ENCODE peak calls at places on chromosomes 5 and 9, in eight cellular contexts. L is chondrocyte, K is fibroblast of mammary gland, D is heart right ventricle, X is lung, I is B cell, N is mammary epithelial cell, M is omental fat pad. V is an unnamed sample.

GRCh38 chr9:88992556-88992955 is 1.3 kb downstream of the S1PR3 start:
- DNase-seq in I (no peak), L (no peak), D (no peak), N (no peak), M (no peak), X (no peak), K (peak), V (no peak)

GRCh38 chr9:100989731-100990130 is 38.8 kb upstream of the PLPPR1 start:
- DNase-seq in K (no peak), N (no peak), L (no peak), M (no peak), X (no peak), D (no peak), I (no peak), V (no peak)

GRCh38 chr5:16411741-16412455 is 53.7 kb downstream of the ZNF622 start:
- DNase-seq in L (no peak), N (peak), K (peak), M (no peak), X (no peak), I (no peak), D (no peak), V (peak)

GRCh38 chr5:138981131-138981530 is 106.0 kb upstream of the LRRTM2 start:
- DNase-seq in X (no peak), M (no peak), I (no peak), K (peak), N (no peak), D (no peak), L (no peak), V (peak)

GRCh38 chr9:136808075-136808780 is 480 bp downstream of the RABL6 start:
- DNase-seq in D (no peak), X (no peak), L (no peak), M (no peak), N (no peak), K (no peak), I (peak), V (no peak)

GRCh38 chr5:34743878-34744277 is 87.8 kb downstream of the RAI14 start:
- DNase-seq in K (peak), M (no peak), X (no peak), D (no peak), N (peak), L (no peak), I (no peak), V (peak)

GRCh38 chr5:68245325-68245724 is 29.8 kb downstream of the PIK3R1 start:
- DNase-seq in K (peak), D (no peak), M (no peak), N (no peak), X (no peak), L (no peak), I (no peak), V (peak)

GRCh38 chr9:106921341-106921899 is 58.5 kb downstream of the ZNF462 start:
- DNase-seq in D (peak), L (no peak), K (peak), N (no peak), X (no peak), I (no peak), M (no peak), V (peak)

GRCh38 chr5:112119527-112119926 is 299.6 kb downstream of the EPB41L4A start:
- DNase-seq in K (no peak), I (no peak), L (no peak), M (no peak), N (no peak), X (no peak), D (no peak), V (no peak)

GRCh38 chr5:93736284-93736683 is 5.1 kb downstream of the POU5F2 start:
- DNase-seq in K (peak), I (no peak), X (no peak), M (no peak), L (no peak), D (no peak), N (no peak), V (peak)

GRCh38 chr5:149002053-149002452 is 60.8 kb downstream of the SH3TC2 start:
- DNase-seq in N (peak), K (peak), M (no peak), L (no peak), X (peak), D (peak), I (no peak), V (peak)

GRCh38 chr9:113675475-113675941 is 200.6 kb upstream of the ZNF618 start:
- DNase-seq in M (peak), I (no peak), D (peak), L (no peak), K (peak), X (peak), N (peak), V (peak)

GRCh38 chr5:15254607-15255006 is 245.4 kb upstream of the FBXL7 start:
- DNase-seq in I (no peak), K (peak), M (no peak), L (no peak), X (no peak), N (no peak), D (no peak), V (peak)

GRCh38 chr5:78008356-78008967 is 232.3 kb upstream of the TBCA start:
- DNase-seq in N (peak), L (no peak), I (no peak), D (no peak), X (no peak), M (no peak), K (peak), V (peak)

GRCh38 chr9:130156672-130157071 is 15.5 kb upstream of the NCS1 start:
- DNase-seq in D (no peak), K (no peak), N (no peak), X (no peak), L (no peak), M (no peak), I (no peak), V (no peak)
- TF ChIP-seq CTCF in D (no peak), K (no peak), N (peak), X (no peak), L (peak), M (no peak), I (no peak), V (peak)

GRCh38 chr9:133454943-133455673 is 4.7 kb upstream of the CACFD1 start:
- DNase-seq in L (no peak), N (no peak), M (no peak), D (no peak), X (no peak), I (no peak), K (no peak), V (no peak)

GRCh38 chr9:133457748-133458147 is 2.0 kb upstream of the CACFD1 start:
- DNase-seq in K (no peak), D (no peak), X (no peak), I (no peak), M (no peak), N (no peak), L (no peak), V (no peak)

GRCh38 chr9:133457233-133457632 is 2.5 kb upstream of the CACFD1 start:
- DNase-seq in K (no peak), X (no peak), M (no peak), L (no peak), D (no peak), I (no peak), N (no peak), V (no peak)

GRCh38 chr9:133455936-133456335 is 3.8 kb upstream of the CACFD1 start:
- DNase-seq in K (no peak), D (no peak), L (no peak), X (no peak), N (no peak), I (no peak), M (no peak), V (no peak)

GRCh38 chr9:133456409-133456808 is 3.4 kb upstream of the CACFD1 start:
- DNase-seq in M (no peak), N (no peak), D (no peak), L (no peak), I (no peak), K (no peak), X (no peak), V (no peak)
- TF ChIP-seq CTCF in M (no peak), N (no peak), D (no peak), L (peak), I (no peak), K (no peak), X (no peak), V (no peak)

DNA sequence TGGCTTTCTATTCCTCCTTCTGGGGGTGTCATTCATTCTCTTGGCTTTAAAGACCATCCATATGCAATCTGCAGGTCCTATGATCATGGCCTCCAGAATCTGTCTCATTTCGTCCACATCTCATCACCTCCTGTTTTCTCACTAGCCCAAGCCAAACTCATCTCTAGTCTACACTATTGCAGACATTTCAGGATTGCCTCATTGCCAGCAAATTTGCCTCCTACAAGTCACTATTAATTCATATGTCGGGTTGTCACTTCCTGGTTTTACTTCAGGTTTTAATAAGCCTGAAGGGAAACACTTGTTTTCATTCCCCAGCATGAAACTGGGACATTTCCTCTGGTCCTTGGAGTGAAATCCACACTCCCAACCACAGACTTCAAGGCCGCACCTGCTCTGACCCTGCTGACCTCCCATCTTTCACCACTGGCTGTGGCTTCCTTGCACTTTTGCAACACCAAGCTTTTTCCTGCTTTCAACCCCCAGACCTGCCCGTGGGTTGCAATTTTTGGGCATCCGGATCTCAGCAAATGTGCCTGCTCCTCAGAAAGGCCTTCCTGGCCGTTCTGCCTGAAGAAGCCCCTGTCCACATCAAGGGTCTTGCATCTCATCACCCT is 35.3 kb downstream of the KCNIP1 start:
- DNase-seq in N (no peak), D (no peak), I (no peak), L (no peak), K (no peak), M (no peak), X (no peak), V (no peak)
- TF ChIP-seq CTCF in N (no peak), D (no peak), I (no peak), L (no peak), K (no peak), M (no peak), X (no peak), V (no peak)

GRCh38 chr5:144284036-144284435 is 113.4 kb downstream of the KCTD16 start:
- DNase-seq in K (no peak), I (no peak), M (no peak), X (no peak), L (no peak), D (no peak), N (no peak), V (no peak)
- TF ChIP-seq CTCF in K (no peak), I (no peak), M (no peak), X (no peak), L (no peak), D (no peak), N (no peak), V (no peak)

GRCh38 chr5:114360816-114361723 is 800 bp upstream of the KCNN2 start:
- DNase-seq in L (no peak), N (no peak), X (no peak), D (peak), I (peak), M (no peak), K (no peak), V (no peak)
- TF ChIP-seq CTCF in L (peak), N (peak), X (no peak), D (peak), I (no peak), M (no peak), K (no peak), V (no peak)

GRCh38 chr5:151682240-151682639 is 4.5 kb downstream of the SPARC start:
- DNase-seq in I (no peak), K (peak), N (no peak), D (no peak), L (no peak), M (no peak), X (no peak), V (peak)
- TF ChIP-seq CTCF in I (no peak), K (peak), N (no peak), D (no peak), L (peak), M (no peak), X (no peak), V (peak)

GRCh38 chr5:55226027-55226933 is 835 bp downstream of the MCIDAS start:
- DNase-seq in L (no peak), K (peak), M (no peak), I (peak), N (peak), X (no peak), D (no peak), V (peak)
- TF ChIP-seq CTCF in L (peak), K (peak), M (no peak), I (peak), N (peak), X (no peak), D (peak), V (peak)

V was measured in AG10803.